ENCODE peak calls at places on chromosomes 11 and 22, in eight cellular contexts. D is stimulated activated CD4-positive, alpha-beta T cell treated with anti-CD3 and anti-CD28 coated beads, TNF-alpha, amount 100 ng/mL, for 48 hours; J is activated CD4-positive, alpha-beta T cell treated with anti-CD3 and anti-CD28 coated beads, Interleukin-2, amount 50 U/mL, for 1 hour; U is immature natural killer cell; Y is adipocyte; Z is GM23248; Q is Right ventricle myocardium superior; M is RPMI7951. V is an unnamed sample.

GRCh38 chr11:42170601-42171000 is 711.1 kb upstream of the LRRC4C start:
- DNase-seq in D (no peak), J (no peak), U (no peak), Y (no peak), Z (no peak), Q (no peak), M (peak; percentile 4), V (no peak)

GRCh38 chr11:10930961-10931760 is 73.3 kb upstream of the ZBED5 start:
- DNase-seq in D (no peak), J (peak; percentile 40), U (peak; percentile 43), Y (peak; percentile 95), Z (peak; percentile 90), Q (peak; percentile 79), M (peak; percentile 82), V (peak; percentile 12)

GRCh38 chr11:101446238-101446637 is 137.6 kb downstream of the TRPC6 start:
- DNase-seq in D (no peak), J (no peak), U (no peak), Y (peak; percentile 67), Z (peak; percentile 86), Q (no peak), M (peak; percentile 18), V (no peak)

GRCh38 chr11:9313648-9314290 is 624 bp downstream of the TMEM41B start:
- DNase-seq in D (no peak), J (no peak), U (no peak), Y (peak; percentile 63), Z (peak; percentile 57), Q (no peak), M (peak; percentile 17), V (peak; percentile 2)

GRCh38 chr22:33865248-33865647 is 55.0 kb downstream of the LARGE1 start:
- DNase-seq in D (no peak), J (no peak), U (no peak), Y (no peak), Z (no peak), Q (no peak), M (no peak), V (no peak)

GRCh38 chr11:108786281-108786990 is 121.6 kb downstream of the DDX10 start:
- DNase-seq in D (no peak), J (no peak), U (no peak), Y (no peak), Z (no peak), Q (no peak), M (no peak), V (no peak)

GRCh38 chr11:62811659-62812058 is 6.4 kb upstream of the NXF1 start:
- DNase-seq in D (no peak), J (no peak), U (no peak), Y (no peak), Z (no peak), Q (no peak), M (no peak), V (no peak)

GRCh38 chr22:39502789-39503464 is 837 bp downstream of the MIEF1 start:
- DNase-seq in D (no peak), J (no peak), U (no peak), Y (peak; percentile 57), Z (peak; percentile 53), Q (no peak), M (peak; percentile 21), V (no peak)

GRCh38 chr22:42356547-42356946 is 75.7 kb downstream of the NFAM1 start:
- DNase-seq in D (no peak), J (no peak), U (no peak), Y (no peak), Z (no peak), Q (no peak), M (no peak), V (no peak)

GRCh38 chr11:102312656-102313055 is 4.6 kb upstream of the BIRC3 start:
- DNase-seq in D (no peak), J (no peak), U (no peak), Y (peak; percentile 75), Z (peak; percentile 32), Q (no peak), M (peak; percentile 47), V (no peak)

GRCh38 chr11:17439316-17439782 is 37.3 kb downstream of the ABCC8 start:
- DNase-seq in D (no peak), J (no peak), U (no peak), Y (no peak), Z (no peak), Q (no peak), M (no peak), V (no peak)

GRCh38 chr11:73393479-73394415 is 17.5 kb downstream of the RELT start:
- DNase-seq in D (peak; percentile 25), J (peak; percentile 66), U (peak; percentile 49), Y (peak; percentile 87), Z (peak; percentile 86), Q (peak; percentile 84), M (peak; percentile 69), V (peak; percentile 39)

GRCh38 chr22:25210831-25211230 is 8.6 kb upstream of the CRYBB2 start:
- DNase-seq in D (no peak), J (no peak), U (no peak), Y (no peak), Z (no peak), Q (no peak), M (peak; percentile 53), V (no peak)

GRCh38 chr11:16923987-16924386 is 90.2 kb downstream of the PLEKHA7 start:
- DNase-seq in D (no peak), J (no peak), U (no peak), Y (no peak), Z (no peak), Q (no peak), M (no peak), V (no peak)

GRCh38 chr11:18844753-18845367 is 53.3 kb upstream of the PTPN5 start:
- DNase-seq in D (no peak), J (no peak), U (no peak), Y (peak; percentile 47), Z (peak; percentile 68), Q (no peak), M (peak; percentile 33), V (no peak)

GRCh38 chr11:47991266-47991830 is 11.0 kb downstream of the PTPRJ start:
- DNase-seq in D (no peak), J (no peak), U (no peak), Y (no peak), Z (no peak), Q (no peak), M (no peak), V (no peak)

GRCh38 chr22:36386900-36387663 is 685 bp downstream of the MYH9 start:
- DNase-seq in D (no peak), J (no peak), U (peak; percentile 71), Y (peak; percentile 66), Z (peak; percentile 81), Q (peak; percentile 91), M (no peak), V (no peak)

GRCh38 chr11:70756341-70756740 is 358.0 kb downstream of the CTTN start:
- DNase-seq in D (no peak), J (no peak), U (no peak), Y (no peak), Z (no peak), Q (peak; percentile 40), M (no peak), V (no peak)

GRCh38 chr11:44623321-44623715 is 57.9 kb downstream of the CD82 start:
- DNase-seq in D (no peak), J (no peak), U (no peak), Y (no peak), Z (no peak), Q (peak; percentile 52), M (no peak), V (no peak)

GRCh38 chr22:47694536-47694935 is 932.1 kb downstream of the TBC1D22A start:
- DNase-seq in D (no peak), J (no peak), U (no peak), Y (no peak), Z (no peak), Q (no peak), M (no peak), V (no peak)

GRCh38 chr11:71103266-71103665 is 149.1 kb downstream of the SHANK2 start:
- DNase-seq in D (no peak), J (no peak), U (no peak), Y (no peak), Z (no peak), Q (no peak), M (no peak), V (no peak)

GRCh38 chr11:3122775-3123201 is 42.3 kb downstream of the OSBPL5 start:
- DNase-seq in D (no peak), J (no peak), U (no peak), Y (no peak), Z (no peak), Q (peak; percentile 50), M (no peak), V (no peak)

GRCh38 chr11:15875934-15876333 is 480.4 kb downstream of the SOX6 start:
- DNase-seq in D (no peak), J (no peak), U (no peak), Y (no peak), Z (no peak), Q (no peak), M (no peak), V (no peak)

GRCh38 chr22:36884314-36885158 is 23.7 kb downstream of the NCF4 start:
- DNase-seq in D (no peak), J (no peak), U (no peak), Y (no peak), Z (peak; percentile 54), Q (no peak), M (no peak), V (no peak)

GRCh38 chr22:19498154-19498865 is 18.6 kb downstream of the CDC45 start:
- DNase-seq in D (no peak), J (no peak), U (no peak), Y (no peak), Z (no peak), Q (no peak), M (no peak), V (no peak)

GRCh38 chr11:27317751-27318150 is 45.3 kb downstream of the CCDC34 start:
- DNase-seq in D (no peak), J (no peak), U (no peak), Y (peak; percentile 52), Z (peak; percentile 88), Q (no peak), M (peak; percentile 66), V (no peak)

GRCh38 chr11:95453616-95454118 is 222.7 kb upstream of the SESN3 start:
- DNase-seq in D (no peak), J (no peak), U (no peak), Y (no peak), Z (peak; percentile 59), Q (peak; percentile 70), M (peak; percentile 65), V (no peak)

GRCh38 chr22:48379371-48379770 is 1448.3 kb downstream of the BRD1 start:
- DNase-seq in D (no peak), J (no peak), U (no peak), Y (no peak), Z (no peak), Q (no peak), M (no peak), V (no peak)

GRCh38 chr11:25953015-25953414 is 378.9 kb upstream of the ANO3 start:
- DNase-seq in D (no peak), J (no peak), U (no peak), Y (no peak), Z (no peak), Q (no peak), M (no peak), V (no peak)

GRCh38 chr11:23311986-23312940 is 452.0 kb upstream of the CCDC179 start:
- DNase-seq in D (no peak), J (no peak), U (no peak), Y (peak; percentile 35), Z (peak; percentile 38), Q (no peak), M (peak; percentile 49), V (no peak)

GRCh38 chr11:116614306-116615210 is 158.2 kb downstream of the BUD13 start:
- DNase-seq in D (no peak), J (no peak), U (no peak), Y (no peak), Z (no peak), Q (no peak), M (no peak), V (no peak)

GRCh38 chr11:121416909-121417567 is 35.1 kb upstream of the SORL1 start:
- DNase-seq in D (peak; percentile 31), J (peak; percentile 29), U (peak; percentile 65), Y (peak; percentile 81), Z (peak; percentile 91), Q (peak; percentile 88), M (peak; percentile 100), V (peak; percentile 51)

GRCh38 chr11:84857746-84858145 is 769.4 kb downstream of the DLG2 start:
- DNase-seq in D (no peak), J (no peak), U (no peak), Y (no peak), Z (peak; percentile 70), Q (no peak), M (no peak), V (no peak)

GRCh38 chr22:36010090-36010489 is 18.5 kb downstream of the RBFOX2 start:
- DNase-seq in D (no peak), J (no peak), U (no peak), Y (no peak), Z (no peak), Q (no peak), M (no peak), V (no peak)